ENCODE peak calls at places on chromosomes 3 and 15, in seven cellular contexts. B is HCT116, W is HepG2, S is GM12878, D is H1, V is K562, J is SK-N-SH. P is an unnamed sample.

GRCh38 chr3:9226326-9226725 is 23.1 kb downstream of the SRGAP3 start:
- DNase-seq in S (no peak), W (no peak), B (no peak), V (no peak), D (no peak), J (no peak), P (peak)

GRCh38 chr15:55108858-55109518 is 87.8 kb downstream of the RSL24D1 start:
- DNase-seq in B (peak), W (peak), J (peak), S (peak), V (peak), D (peak), P (peak)

GRCh38 chr3:36678216-36679013 is 85.9 kb downstream of the DCLK3 start:
- DNase-seq in S (no peak), B (no peak), W (no peak), V (no peak), J (no peak), D (no peak), P (no peak)

GRCh38 chr15:80371924-80372323 is 32.3 kb upstream of the ARNT2 start:
- DNase-seq in B (no peak), D (no peak), S (no peak), W (no peak), V (no peak), J (no peak), P (no peak)

GRCh38 chr3:39780352-39780751 is 29.1 kb upstream of the MYRIP start:
- DNase-seq in J (no peak), B (no peak), V (no peak), W (no peak), D (no peak), S (no peak), P (no peak)

GRCh38 chr3:176037636-176038035 is 1159.6 kb downstream of the TBL1XR1 start:
- DNase-seq in S (no peak), B (no peak), D (no peak), V (no peak), W (no peak), J (no peak), P (no peak)

GRCh38 chr3:192155194-192155593 is 572.1 kb downstream of the FGF12 start:
- DNase-seq in D (no peak), B (no peak), W (no peak), V (no peak), S (no peak), J (no peak), P (no peak)

GRCh38 chr3:23754215-23754614 is 51.5 kb upstream of the UBE2E1 start:
- DNase-seq in J (no peak), V (no peak), B (no peak), D (no peak), S (no peak), W (no peak), P (no peak)

GRCh38 chr3:157107644-157108133 is 52.3 kb downstream of the CCNL1 start:
- DNase-seq in B (no peak), D (no peak), V (peak), W (no peak), S (no peak), J (no peak), P (no peak)

GRCh38 chr15:82570721-82571519 is 30.7 kb upstream of the RPS17 start:
- DNase-seq in D (peak), S (no peak), W (no peak), V (no peak), J (peak), B (no peak), P (no peak)

GRCh38 chr3:195549931-195550519 is 6.9 kb upstream of the PPP1R2 start:
- DNase-seq in D (no peak), V (no peak), S (peak), W (peak), B (no peak), J (no peak), P (no peak)

GRCh38 chr3:9468460-9468859 is 71.0 kb downstream of the SETD5 start:
- DNase-seq in W (no peak), D (no peak), B (no peak), S (no peak), V (peak), J (no peak), P (no peak)

GRCh38 chr15:37528432-37528831 is 406.0 kb upstream of the TMCO5A start:
- DNase-seq in D (no peak), W (no peak), J (no peak), B (no peak), S (no peak), V (no peak), P (no peak)

GRCh38 chr3:110811050-110811449 is 260.6 kb upstream of the NECTIN3 start:
- DNase-seq in V (no peak), S (no peak), W (peak), B (no peak), D (no peak), J (no peak), P (no peak)

GRCh38 chr15:70034141-70034540 is 63.6 kb downstream of the TLE3 start:
- DNase-seq in S (no peak), D (no peak), V (no peak), J (no peak), B (no peak), W (no peak), P (no peak)

GRCh38 chr3:173553635-173554280 is 156.2 kb downstream of the NLGN1 start:
- DNase-seq in D (no peak), V (no peak), J (peak), B (peak), W (peak), S (no peak), P (peak)

GRCh38 chr3:117408811-117409210 is 699.2 kb downstream of the TUSC7 start:
- DNase-seq in W (no peak), S (no peak), J (no peak), V (no peak), D (no peak), B (no peak), P (no peak)

GRCh38 chr15:98931001-98931400 is 76.6 kb downstream of the PGPEP1L start:
- DNase-seq in V (no peak), S (no peak), W (no peak), D (no peak), J (no peak), B (no peak), P (no peak)

GRCh38 chr15:98926236-98926635 is 81.4 kb downstream of the PGPEP1L start:
- DNase-seq in J (no peak), W (no peak), D (no peak), B (no peak), V (no peak), S (no peak), P (no peak)

GRCh38 chr15:98927057-98927456 is 80.5 kb downstream of the PGPEP1L start:
- DNase-seq in V (no peak), W (no peak), D (no peak), J (no peak), B (no peak), S (no peak), P (no peak)

GRCh38 chr15:98930591-98930990 is 77.0 kb downstream of the PGPEP1L start:
- DNase-seq in S (no peak), D (no peak), J (no peak), W (no peak), B (no peak), V (no peak), P (no peak)

DNA sequence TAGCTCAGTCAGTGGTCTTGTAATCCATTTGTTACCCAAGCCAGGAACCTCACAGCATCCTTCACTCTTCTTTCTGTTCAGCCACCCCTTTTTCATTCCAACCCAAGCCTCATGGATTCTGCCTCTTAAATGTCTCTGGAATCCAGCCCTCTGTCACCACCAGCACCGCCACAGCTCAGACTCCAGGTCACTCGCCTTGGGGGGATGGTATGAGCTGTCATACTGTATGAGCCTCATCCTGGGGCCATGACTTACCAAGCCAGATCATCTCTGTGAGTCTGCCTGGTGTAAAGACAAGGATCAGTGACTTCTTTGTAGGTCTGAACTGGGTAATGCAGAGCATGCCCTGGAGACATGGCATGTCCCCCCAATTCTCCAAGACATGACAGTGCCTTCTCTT is 79.6 kb downstream of the PGPEP1L start:
- DNase-seq in J (no peak), W (no peak), S (no peak), D (no peak), B (no peak), V (no peak), P (no peak)
- TF ChIP-seq JUND in J (no peak), W (no peak), S (no peak), D (no peak), B (no peak), V (no peak), P (no peak)

GRCh38 chr3:182644800-182645433 is 148.4 kb upstream of the ATP11B start:
- DNase-seq in B (no peak), V (no peak), W (no peak), D (no peak), J (no peak), S (no peak), P (no peak)
- TF ChIP-seq JUND in B (peak), V (no peak), W (no peak), D (no peak), J (no peak), S (no peak), P (no peak)

GRCh38 chr3:170714562-170715535 is 129.0 kb upstream of the SLC7A14 start:
- DNase-seq in D (no peak), W (no peak), B (no peak), J (no peak), S (no peak), V (no peak), P (no peak)
- TF ChIP-seq JUND in D (no peak), W (no peak), B (no peak), J (peak), S (no peak), V (no peak), P (no peak)

GRCh38 chr15:42094512-42094963 is at the start of gene PLA2G4D:
- DNase-seq in D (no peak), W (no peak), S (no peak), J (no peak), B (no peak), V (no peak), P (no peak)
- TF ChIP-seq JUND in D (no peak), W (no peak), S (no peak), J (no peak), B (no peak), V (no peak), P (no peak)

GRCh38 chr15:75205064-75205395 is 3.3 kb downstream of the C15orf39 start:
- DNase-seq in D (no peak), J (no peak), W (no peak), S (no peak), B (no peak), V (no peak), P (no peak)

GRCh38 chr15:75203017-75203907 is 1.6 kb downstream of the C15orf39 start:
- DNase-seq in B (no peak), W (no peak), V (peak), J (peak), D (peak), S (no peak), P (no peak)

GRCh38 chr15:75202251-75203016 is 752 bp downstream of the C15orf39 start:
- DNase-seq in V (peak), S (no peak), J (peak), W (peak), D (no peak), B (no peak), P (peak)

GRCh38 chr15:75204340-75205063 is 2.8 kb downstream of the C15orf39 start:
- DNase-seq in J (peak), S (peak), V (peak), D (peak), B (peak), W (peak), P (peak)

DNA sequence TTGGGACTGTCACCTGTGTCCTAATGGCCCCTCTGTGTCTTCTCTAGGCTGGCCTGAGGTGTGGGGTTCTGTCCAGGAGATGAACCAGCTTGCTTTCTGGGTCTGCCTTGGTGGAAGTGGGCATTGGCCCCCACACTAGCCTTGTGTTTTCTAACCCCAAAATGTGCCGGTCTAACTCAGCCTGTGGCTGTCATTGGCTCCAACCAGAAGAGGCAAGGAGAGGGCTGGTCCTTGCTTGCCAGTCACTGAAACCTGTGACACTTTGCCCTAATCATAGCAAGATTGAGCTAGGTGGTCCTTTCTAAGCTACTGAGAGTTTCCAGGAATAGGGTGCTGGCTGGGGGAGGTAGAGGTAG is 2.2 kb downstream of the C15orf39 start:
- DNase-seq in S (no peak), B (no peak), V (no peak), W (no peak), D (no peak), J (no peak), P (no peak)
- TF ChIP-seq JUND in S (no peak), B (no peak), V (no peak), W (no peak), D (no peak), J (no peak), P (no peak)

GRCh38 chr3:188185717-188186236 is 31.8 kb downstream of the LPP start:
- DNase-seq in J (no peak), V (no peak), D (no peak), S (no peak), B (no peak), W (peak), P (peak)
- TF ChIP-seq JUND in J (no peak), V (no peak), D (no peak), S (no peak), B (no peak), W (no peak), P (no peak)

DNA sequence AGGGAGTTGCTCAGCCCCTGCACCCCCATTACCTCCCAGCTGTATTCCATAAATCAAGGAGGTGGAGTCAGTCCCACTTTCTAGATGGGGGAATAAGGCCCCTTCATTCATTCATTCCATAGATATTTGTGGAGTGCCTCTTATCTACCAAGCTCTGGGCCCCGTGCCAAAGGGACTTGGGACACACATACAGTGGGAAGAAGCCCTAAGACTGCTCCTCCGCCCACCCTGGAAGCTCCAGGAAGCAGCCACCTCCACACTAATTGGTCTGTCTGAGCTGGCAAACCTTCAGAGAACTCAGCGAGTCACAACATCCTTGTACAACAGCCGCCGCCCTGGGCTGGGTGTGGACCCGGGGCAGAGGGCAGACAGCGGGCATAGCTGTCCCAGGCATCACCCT is 6.4 kb downstream of the STRA6 start:
- DNase-seq in W (peak), S (no peak), V (no peak), B (peak), D (no peak), J (no peak), P (no peak)
- TF ChIP-seq JUND in W (no peak), S (no peak), V (no peak), B (no peak), D (no peak), J (no peak), P (no peak)

GRCh38 chr3:13470894-13471574 is 9.1 kb upstream of the HDAC11 start:
- DNase-seq in B (no peak), D (no peak), W (peak), J (no peak), V (no peak), S (no peak), P (no peak)
- TF ChIP-seq JUND in B (no peak), D (no peak), W (peak), J (no peak), V (no peak), S (no peak), P (no peak)

GRCh38 chr3:32961189-32961715 is 9.8 kb downstream of the CCR4 start:
- DNase-seq in W (no peak), J (no peak), V (no peak), B (no peak), S (no peak), D (peak), P (no peak)

GRCh38 chr3:32960404-32961160 is 9.1 kb downstream of the CCR4 start:
- DNase-seq in J (no peak), V (no peak), S (no peak), D (peak), W (no peak), B (no peak), P (no peak)

GRCh38 chr3:32956750-32957570 is 5.5 kb downstream of the CCR4 start:
- DNase-seq in V (no peak), J (no peak), B (no peak), W (no peak), D (no peak), S (no peak), P (no peak)

GRCh38 chr3:32959370-32959769 is 7.9 kb downstream of the CCR4 start:
- DNase-seq in S (no peak), B (no peak), J (no peak), W (no peak), V (peak), D (peak), P (no peak)

GRCh38 chr3:32958509-32958908 is 7.1 kb downstream of the CCR4 start:
- DNase-seq in D (no peak), B (no peak), W (peak), V (no peak), J (no peak), S (no peak), P (no peak)
- TF ChIP-seq JUND in D (no peak), B (no peak), W (no peak), V (no peak), J (no peak), S (no peak), P (no peak)